ENCODE peak calls at places on chromosome 13, in five cellular contexts. G, A, H, J and B are unnamed samples.

GRCh38 chr13:36673838-36674326 is at the start of gene SERTM1:
- DNase-seq in G (peak), A (no peak), H (peak), J (no peak), B (no peak)

GRCh38 chr13:44768233-44768632 is 192.1 kb upstream of the TSC22D1 start:
- DNase-seq in G (no peak), A (no peak), H (peak), J (no peak), B (no peak)

GRCh38 chr13:27533155-27533643 is 82.8 kb upstream of the MTIF3 start:
- DNase-seq in G (peak), A (peak), H (peak), J (peak), B (no peak)

GRCh38 chr13:25291691-25292090 is 4.4 kb upstream of the MTMR6 start:
- DNase-seq in G (peak), A (no peak), H (no peak), J (no peak), B (no peak)

GRCh38 chr13:112333756-112334543 is 42.2 kb upstream of the SPACA7 start:
- DNase-seq in G (no peak), A (no peak), H (no peak), J (no peak), B (no peak)

GRCh38 chr13:35954207-35954560 is 177.0 kb downstream of the DCLK1 start:
- DNase-seq in G (no peak), A (no peak), H (no peak), J (no peak), B (no peak)

GRCh38 chr13:43804461-43805070 is 17.8 kb upstream of the ENOX1 start:
- DNase-seq in G (no peak), A (no peak), H (peak), J (peak), B (no peak)

GRCh38 chr13:88074794-88075509 is 403.8 kb downstream of the SLITRK5 start:
- DNase-seq in G (no peak), A (no peak), H (no peak), J (no peak), B (no peak)

GRCh38 chr13:90800082-90800746 is 547.3 kb upstream of the MIR17HG start:
- DNase-seq in G (no peak), A (no peak), H (no peak), J (no peak), B (no peak)

GRCh38 chr13:99542788-99543406 is 41.6 kb downstream of the TM9SF2 start:
- DNase-seq in G (peak), A (no peak), H (peak), J (no peak), B (no peak)

GRCh38 chr13:75495938-75496337 is 14.0 kb upstream of the TBC1D4 start:
- DNase-seq in G (no peak), A (no peak), H (no peak), J (no peak), B (no peak)

GRCh38 chr13:24178847-24179845 is 18.6 kb downstream of the SPATA13 start:
- DNase-seq in G (no peak), A (no peak), H (no peak), J (no peak), B (no peak)

GRCh38 chr13:30388401-30389283 is 33.7 kb upstream of the UBE2L5 start:
- DNase-seq in G (no peak), A (no peak), H (no peak), J (no peak), B (peak)

GRCh38 chr13:36912983-36913382 is 7.1 kb downstream of the SMAD9 start:
- DNase-seq in G (no peak), A (no peak), H (no peak), J (no peak), B (no peak)

GRCh38 chr13:94205896-94206295 is 273.6 kb downstream of the DCT start:
- DNase-seq in G (no peak), A (no peak), H (no peak), J (no peak), B (no peak)

GRCh38 chr13:46126074-46126473 is 21.2 kb upstream of the CPB2 start:
- DNase-seq in G (no peak), A (no peak), H (no peak), J (no peak), B (no peak)

GRCh38 chr13:99226493-99226892 is 25.8 kb downstream of the UBAC2 start:
- DNase-seq in G (no peak), A (no peak), H (peak), J (no peak), B (no peak)

GRCh38 chr13:33194820-33195692 is 90.5 kb downstream of the STARD13 start:
- DNase-seq in G (no peak), A (no peak), H (no peak), J (no peak), B (no peak)

GRCh38 chr13:50033696-50034095 is 18.5 kb downstream of the KCNRG start:
- DNase-seq in G (no peak), A (no peak), H (no peak), J (no peak), B (no peak)

GRCh38 chr13:52195052-52195837 is 35.8 kb upstream of the NEK3 start:
- DNase-seq in G (peak), A (peak), H (peak), J (peak), B (peak)

GRCh38 chr13:48798180-48798579 is 144.5 kb downstream of the CYSLTR2 start:
- DNase-seq in G (no peak), A (no peak), H (no peak), J (no peak), B (no peak)

GRCh38 chr13:77737583-77738200 is 40.2 kb downstream of the SLAIN1 start:
- DNase-seq in G (no peak), A (no peak), H (no peak), J (no peak), B (no peak)

GRCh38 chr13:105920375-105920774 is 615.1 kb downstream of the EFNB2 start:
- DNase-seq in G (no peak), A (no peak), H (no peak), J (no peak), B (no peak)

GRCh38 chr13:65907656-65908441 is 1322.3 kb downstream of the PCDH9 start:
- DNase-seq in G (no peak), A (no peak), H (no peak), J (no peak), B (no peak)

GRCh38 chr13:110195547-110196485 is 111.1 kb downstream of the COL4A1 start:
- DNase-seq in G (no peak), A (no peak), H (no peak), J (no peak), B (no peak)

GRCh38 chr13:25768726-25769270 is 283.0 kb downstream of the SHISA2 start:
- DNase-seq in G (no peak), A (no peak), H (no peak), J (no peak), B (no peak)

GRCh38 chr13:54965881-54966280 is 1937.3 kb downstream of the OLFM4 start:
- DNase-seq in G (no peak), A (no peak), H (no peak), J (no peak), B (no peak)

GRCh38 chr13:50950808-50951207 is 41.2 kb downstream of the RNASEH2B start:
- DNase-seq in G (no peak), A (no peak), H (no peak), J (no peak), B (no peak)

GRCh38 chr13:68254151-68254550 is 1024.0 kb upstream of the PCDH9 start:
- DNase-seq in G (no peak), A (no peak), H (no peak), J (no peak), B (no peak)

GRCh38 chr13:113947321-113948033 is 26.4 kb downstream of the C13orf46 start:
- DNase-seq in G (no peak), A (peak), H (no peak), J (no peak), B (no peak)

GRCh38 chr13:24452044-24452443 is 60.5 kb downstream of the PARP4 start:
- DNase-seq in G (no peak), A (no peak), H (no peak), J (no peak), B (no peak)

GRCh38 chr13:36858285-36858684 is 39.3 kb downstream of the RFXAP start:
- DNase-seq in G (no peak), A (no peak), H (peak), J (no peak), B (peak)

GRCh38 chr13:37960427-37960826 is 90.9 kb upstream of the TRPC4 start:
- DNase-seq in G (no peak), A (no peak), H (no peak), J (no peak), B (no peak)

GRCh38 chr13:42878721-42879120 is 97.3 kb downstream of the FAM216B start:
- DNase-seq in G (no peak), A (no peak), H (no peak), J (no peak), B (no peak)

GRCh38 chr13:49436890-49437289 is 7.0 kb downstream of the CAB39L start:
- DNase-seq in G (no peak), A (no peak), H (no peak), J (no peak), B (no peak)

GRCh38 chr13:111343186-111343805 is 22.9 kb downstream of the TEX29 start:
- DNase-seq in G (no peak), A (no peak), H (peak), J (no peak), B (no peak)

GRCh38 chr13:75566658-75567057 is 17.1 kb downstream of the UCHL3 start:
- DNase-seq in G (no peak), A (no peak), H (no peak), J (no peak), B (no peak)

GRCh38 chr13:90375851-90376250 is 971.6 kb upstream of the MIR17HG start:
- DNase-seq in G (no peak), A (no peak), H (no peak), J (no peak), B (no peak)

GRCh38 chr13:109743706-109744453 is 42.5 kb downstream of the IRS2 start:
- DNase-seq in G (peak), A (no peak), H (peak), J (no peak), B (no peak)